ENCODE peak calls at places on chromosomes 6 and 20, in ten cellular contexts. C is activated T-helper 9 cell treated with anti-CD3 and anti-CD28 coated beads, Interleukin-2, amount 50 U/mL, for 16 hours; Z is cardiac muscle cell; A is LHCN-M2; V is DMS153; D is caudate nucleus; F is RPMI8226; Y is ecto neural progenitor cell; H is non-pigmented ciliary epithelial cell; G is T47D. B is an unnamed sample.

GRCh38 chr6:77979204-77979603 is 326.4 kb downstream of the MEI4 start:
- DNase-seq in C (no peak), Z (no peak), A (no peak), V (no peak), D (no peak), F (no peak), Y (no peak), H (no peak), G (no peak), B (no peak)

GRCh38 chr20:36466089-36466488 is 75.2 kb upstream of the MYL9 start:
- DNase-seq in C (no peak), Z (no peak), A (no peak), V (no peak), D (no peak), F (no peak), Y (no peak), H (no peak), G (no peak), B (no peak)

GRCh38 chr6:112225691-112226090 is 28.7 kb downstream of the LAMA4 start:
- DNase-seq in C (no peak), Z (no peak), A (no peak), V (no peak), D (no peak), F (no peak), Y (no peak), H (no peak), G (no peak), B (no peak)

GRCh38 chr20:5654557-5654956 is 95.6 kb upstream of the SHLD1 start:
- DNase-seq in C (no peak), Z (peak; percentile 87), A (peak; percentile 57), V (peak; percentile 59), D (no peak), F (no peak), Y (no peak), H (peak; percentile 96), G (peak; percentile 30), B (no peak)

GRCh38 chr6:103910018-103910417 is 949.7 kb downstream of the HACE1 start:
- DNase-seq in C (no peak), Z (no peak), A (no peak), V (no peak), D (no peak), F (no peak), Y (no peak), H (no peak), G (no peak), B (no peak)

GRCh38 chr6:143934867-143935266 is 70.6 kb downstream of the ZC2HC1B start:
- DNase-seq in C (no peak), Z (no peak), A (no peak), V (no peak), D (no peak), F (no peak), Y (no peak), H (no peak), G (no peak), B (no peak)

GRCh38 chr6:112007805-112008204 is 46.1 kb upstream of the CCN6 start:
- DNase-seq in C (no peak), Z (peak; percentile 42), A (no peak), V (no peak), D (no peak), F (no peak), Y (no peak), H (no peak), G (no peak), B (peak; percentile 30)

GRCh38 chr6:75747985-75748742 is 875 bp upstream of the MYO6 start:
- DNase-seq in C (no peak), Z (no peak), A (no peak), V (no peak), D (no peak), F (no peak), Y (no peak), H (no peak), G (no peak), B (no peak)

GRCh38 chr20:10652660-10653191 is 21.1 kb downstream of the JAG1 start:
- DNase-seq in C (no peak), Z (no peak), A (no peak), V (no peak), D (no peak), F (no peak), Y (no peak), H (no peak), G (no peak), B (no peak)

GRCh38 chr20:19025430-19026120 is 186.9 kb upstream of the SLC24A3 start:
- DNase-seq in C (no peak), Z (no peak), A (no peak), V (no peak), D (no peak), F (no peak), Y (no peak), H (no peak), G (no peak), B (peak; percentile 62)

GRCh38 chr6:75376347-75377024 is 91.9 kb upstream of the TMEM30A start:
- DNase-seq in C (no peak), Z (peak; percentile 54), A (no peak), V (no peak), D (no peak), F (no peak), Y (no peak), H (peak; percentile 30), G (no peak), B (no peak)

GRCh38 chr6:14549871-14550270 is 432.3 kb downstream of the CD83 start:
- DNase-seq in C (no peak), Z (no peak), A (no peak), V (no peak), D (no peak), F (no peak), Y (no peak), H (no peak), G (no peak), B (no peak)

GRCh38 chr6:6880745-6881437 is 226.9 kb upstream of the RREB1 start:
- DNase-seq in C (no peak), Z (no peak), A (no peak), V (no peak), D (no peak), F (no peak), Y (no peak), H (no peak), G (no peak), B (no peak)

GRCh38 chr6:97113170-97113569 is 169.8 kb downstream of the MMS22L start:
- DNase-seq in C (no peak), Z (no peak), A (no peak), V (no peak), D (no peak), F (no peak), Y (no peak), H (no peak), G (no peak), B (no peak)

GRCh38 chr6:80605165-80605989 is 498.9 kb downstream of the BCKDHB start:
- DNase-seq in C (no peak), Z (peak; percentile 56), A (peak; percentile 74), V (peak; percentile 17), D (no peak), F (peak; percentile 22), Y (no peak), H (no peak), G (peak; percentile 47), B (no peak)

GRCh38 chr6:159169557-159170332 is 545 bp downstream of the FNDC1 start:
- DNase-seq in C (peak; percentile 3), Z (peak; percentile 55), A (no peak), V (no peak), D (no peak), F (peak; percentile 19), Y (peak; percentile 71), H (no peak), G (no peak), B (no peak)

GRCh38 chr20:17859002-17859615 is 109.5 kb downstream of the SNX5 start:
- DNase-seq in C (no peak), Z (no peak), A (no peak), V (peak; percentile 7), D (no peak), F (peak; percentile 28), Y (no peak), H (no peak), G (no peak), B (peak; percentile 58)

GRCh38 chr20:33859157-33859695 is 48.1 kb downstream of the CHMP4B start:
- DNase-seq in C (no peak), Z (peak; percentile 34), A (no peak), V (no peak), D (no peak), F (peak; percentile 85), Y (no peak), H (no peak), G (peak; percentile 44), B (no peak)

GRCh38 chr6:145044606-145045275 is 690.6 kb downstream of the EPM2A start:
- DNase-seq in C (no peak), Z (peak; percentile 70), A (peak; percentile 67), V (no peak), D (no peak), F (no peak), Y (no peak), H (peak; percentile 55), G (no peak), B (no peak)

GRCh38 chr20:35564905-35565304 is 23.0 kb downstream of the ERGIC3 start:
- DNase-seq in C (no peak), Z (no peak), A (no peak), V (no peak), D (no peak), F (no peak), Y (no peak), H (no peak), G (no peak), B (no peak)

GRCh38 chr6:151723152-151723551 is 84.3 kb upstream of the ESR1 start:
- DNase-seq in C (no peak), Z (no peak), A (no peak), V (no peak), D (no peak), F (no peak), Y (no peak), H (no peak), G (no peak), B (no peak)

GRCh38 chr6:161128680-161129196 is 137.2 kb downstream of the MAP3K4 start:
- DNase-seq in C (peak; percentile 41), Z (peak; percentile 11), A (peak; percentile 54), V (no peak), D (no peak), F (no peak), Y (no peak), H (peak; percentile 50), G (no peak), B (no peak)

GRCh38 chr6:2225422-2226392 is 19.7 kb downstream of the GMDS start:
- DNase-seq in C (no peak), Z (peak; percentile 8), A (no peak), V (peak; percentile 65), D (no peak), F (no peak), Y (no peak), H (no peak), G (no peak), B (no peak)

GRCh38 chr20:50438986-50439407 is 71.2 kb upstream of the PTPN1 start:
- DNase-seq in C (no peak), Z (no peak), A (peak; percentile 83), V (no peak), D (no peak), F (no peak), Y (no peak), H (no peak), G (no peak), B (no peak)

GRCh38 chr20:47019106-47019824 is 124.6 kb downstream of the EYA2 start:
- DNase-seq in C (no peak), Z (peak; percentile 67), A (no peak), V (no peak), D (no peak), F (no peak), Y (no peak), H (no peak), G (no peak), B (no peak)

GRCh38 chr20:49747707-49748524 is 34.2 kb upstream of the B4GALT5 start:
- DNase-seq in C (no peak), Z (peak; percentile 96), A (no peak), V (peak; percentile 28), D (peak; percentile 40), F (no peak), Y (peak; percentile 47), H (no peak), G (no peak), B (peak; percentile 20)

GRCh38 chr20:57621426-57622200 is 1.4 kb upstream of the ZBP1 start:
- DNase-seq in C (no peak), Z (no peak), A (no peak), V (no peak), D (no peak), F (no peak), Y (no peak), H (no peak), G (no peak), B (no peak)

GRCh38 chr20:18702736-18703135 is 110.8 kb upstream of the SCP2D1 start:
- DNase-seq in C (no peak), Z (no peak), A (peak; percentile 29), V (no peak), D (no peak), F (no peak), Y (no peak), H (no peak), G (no peak), B (no peak)

B was measured in ascending aorta.